ENCODE peak calls at places on chromosomes 2 and 18, in seven cellular contexts. P is astrocyte, T is OCI-LY7, E is neural progenitor cell, Y is fibroblast of lung, V is HCT116, J is neuronal stem cell. A is an unnamed sample.
A peak's percentile ranks its signal among the peaks of the same experiment; 100 is the strongest.

GRCh38 chr2:74045454-74045853 is 60.7 kb downstream of the TET3 start:
- DNase-seq in P (peak; percentile 26), T (no peak), E (no peak), Y (peak; percentile 26), V (no peak), J (no peak), A (no peak)

GRCh38 chr2:68743531-68743930 is 8.9 kb downstream of the ARHGAP25 start:
- DNase-seq in P (no peak), T (no peak), E (no peak), Y (no peak), V (no peak), J (no peak), A (no peak)

GRCh38 chr18:34659579-34660517 is 50.2 kb upstream of the DTNA start:
- DNase-seq in P (peak; percentile 95), T (no peak), E (peak; percentile 75), Y (peak; percentile 98), V (peak; percentile 56), J (peak; percentile 57), A (peak; percentile 98)

GRCh38 chr2:42901076-42901645 is 108.8 kb upstream of the HAAO start:
- DNase-seq in P (peak; percentile 73), T (no peak), E (no peak), Y (peak; percentile 36), V (no peak), J (no peak), A (peak; percentile 18)

GRCh38 chr2:142041996-142042395 is 88.8 kb downstream of the LRP1B start:
- DNase-seq in P (peak; percentile 82), T (no peak), E (no peak), Y (no peak), V (no peak), J (no peak), A (no peak)

GRCh38 chr18:75125359-75126331 is 83.3 kb downstream of the PTGR3 start:
- DNase-seq in P (peak; percentile 9), T (no peak), E (no peak), Y (no peak), V (no peak), J (no peak), A (no peak)

GRCh38 chr2:121826036-121826435 is 70.6 kb downstream of the TSN start:
- DNase-seq in P (peak; percentile 4), T (no peak), E (no peak), Y (no peak), V (no peak), J (no peak), A (no peak)

GRCh38 chr2:196143641-196144236 is 27.6 kb downstream of the STK17B start:
- DNase-seq in P (peak; percentile 62), T (no peak), E (no peak), Y (peak; percentile 43), V (no peak), J (no peak), A (no peak)

GRCh38 chr2:98478861-98479770 is 34.5 kb downstream of the INPP4A start:
- DNase-seq in P (no peak), T (no peak), E (no peak), Y (no peak), V (no peak), J (no peak), A (no peak)

GRCh38 chr2:238279324-238279682 is 9.1 kb downstream of the PER2 start:
- DNase-seq in P (no peak), T (no peak), E (no peak), Y (no peak), V (no peak), J (no peak), A (no peak)

GRCh38 chr2:7685342-7686015 is 768.3 kb downstream of the RNF144A start:
- DNase-seq in P (peak; percentile 55), T (no peak), E (no peak), Y (peak; percentile 6), V (no peak), J (no peak), A (no peak)

GRCh38 chr2:241456546-241456945 is 51.8 kb downstream of the STK25 start:
- DNase-seq in P (no peak), T (no peak), E (no peak), Y (no peak), V (no peak), J (no peak), A (no peak)

GRCh38 chr2:129912066-129912820 is 67.2 kb upstream of the RAB6C start:
- DNase-seq in P (no peak), T (no peak), E (no peak), Y (no peak), V (no peak), J (no peak), A (no peak)

GRCh38 chr18:57910134-57910533 is 107.0 kb upstream of the ATP8B1 start:
- DNase-seq in P (no peak), T (no peak), E (no peak), Y (no peak), V (no peak), J (no peak), A (no peak)

GRCh38 chr2:237196866-237197618 is 111.4 kb downstream of the COPS8 start:
- DNase-seq in P (peak; percentile 80), T (no peak), E (no peak), Y (peak; percentile 75), V (no peak), J (no peak), A (no peak)

GRCh38 chr2:88053301-88053700 is 2.3 kb downstream of the KRCC1 start:
- DNase-seq in P (peak; percentile 16), T (no peak), E (no peak), Y (peak; percentile 78), V (no peak), J (no peak), A (peak; percentile 34)

GRCh38 chr2:237912271-237913192 is 53.1 kb downstream of the RAMP1 start:
- DNase-seq in P (no peak), T (no peak), E (no peak), Y (no peak), V (no peak), J (no peak), A (no peak)

GRCh38 chr2:170235860-170236638 is 58.1 kb downstream of the MYO3B start:
- DNase-seq in P (peak; percentile 33), T (peak; percentile 46), E (peak; percentile 84), Y (peak; percentile 47), V (peak; percentile 60), J (peak; percentile 84), A (peak; percentile 72)

GRCh38 chr18:46660955-46661749 is 4.1 kb upstream of the LOXHD1 start:
- DNase-seq in P (peak; percentile 14), T (no peak), E (peak; percentile 67), Y (peak; percentile 27), V (no peak), J (peak; percentile 40), A (peak; percentile 19)

GRCh38 chr2:149561309-149561926 is 26.2 kb downstream of the MMADHC start:
- DNase-seq in P (no peak), T (peak; percentile 49), E (peak; percentile 45), Y (peak; percentile 47), V (no peak), J (peak; percentile 37), A (peak; percentile 57)

GRCh38 chr2:133789743-133790142 is 221.5 kb upstream of the NCKAP5 start:
- DNase-seq in P (no peak), T (no peak), E (no peak), Y (no peak), V (no peak), J (no peak), A (no peak)

GRCh38 chr2:113937501-113937900 is 47.6 kb downstream of the ACTR3 start:
- DNase-seq in P (no peak), T (no peak), E (no peak), Y (no peak), V (no peak), J (no peak), A (no peak)

GRCh38 chr18:70469916-70470315 is 181.1 kb downstream of the SOCS6 start:
- DNase-seq in P (peak; percentile 53), T (no peak), E (peak; percentile 8), Y (no peak), V (no peak), J (no peak), A (no peak)

GRCh38 chr2:216316743-216317142 is 55.5 kb downstream of the MARCHF4 start:
- DNase-seq in P (peak; percentile 73), T (no peak), E (no peak), Y (no peak), V (no peak), J (no peak), A (no peak)
- H2AFZ ChIP-seq in P (no peak overlapping the region), T (no peak overlapping the region), E (no peak overlapping the region), Y (no peak overlapping the region), V (no peak overlapping the region), J (no peak overlapping the region), A (no peak overlapping the region)

GRCh38 chr2:66814916-66815315 is 380.0 kb downstream of the MEIS1 start:
- DNase-seq in P (no peak), T (no peak), E (no peak), Y (no peak), V (no peak), J (no peak), A (no peak)

GRCh38 chr2:66815886-66816285 is 381.0 kb downstream of the MEIS1 start:
- DNase-seq in P (no peak), T (no peak), E (no peak), Y (no peak), V (no peak), J (no peak), A (no peak)

GRCh38 chr2:66813525-66813924 is 378.6 kb downstream of the MEIS1 start:
- DNase-seq in P (peak; percentile 23), T (no peak), E (no peak), Y (no peak), V (no peak), J (no peak), A (no peak)

GRCh38 chr2:66813976-66814375 is 379.1 kb downstream of the MEIS1 start:
- DNase-seq in P (peak; percentile 21), T (no peak), E (no peak), Y (no peak), V (no peak), J (no peak), A (no peak)
- H2AFZ ChIP-seq in P (peak overlapping the region; percentile 13), T (no peak overlapping the region), E (no peak overlapping the region), Y (no peak overlapping the region), V (no peak overlapping the region), J (no peak overlapping the region), A (no peak overlapping the region)

GRCh38 chr18:56459451-56459777 is 179.0 kb downstream of the TXNL1 start:
- DNase-seq in P (no peak), T (no peak), E (no peak), Y (no peak), V (no peak), J (no peak), A (peak; percentile 95)
- H2AFZ ChIP-seq in P (peak overlapping the region; percentile 0), T (no peak overlapping the region), E (peak overlapping the region; percentile 60), Y (no peak overlapping the region), V (no peak overlapping the region), J (peak overlapping the region; percentile 23), A (peak overlapping the region; percentile 38)

GRCh38 chr2:65186872-65187851 is 40.5 kb upstream of the ACTR2 start:
- DNase-seq in P (peak; percentile 38), T (peak; percentile 82), E (peak; percentile 87), Y (peak; percentile 78), V (peak; percentile 43), J (peak; percentile 68), A (peak; percentile 90)

GRCh38 chr2:65186093-65186868 is 41.4 kb upstream of the ACTR2 start:
- DNase-seq in P (no peak), T (no peak), E (no peak), Y (no peak), V (no peak), J (no peak), A (peak; percentile 91)

GRCh38 chr2:65182570-65182969 is 45.1 kb upstream of the ACTR2 start:
- DNase-seq in P (no peak), T (no peak), E (no peak), Y (no peak), V (no peak), J (no peak), A (no peak)

DNA sequence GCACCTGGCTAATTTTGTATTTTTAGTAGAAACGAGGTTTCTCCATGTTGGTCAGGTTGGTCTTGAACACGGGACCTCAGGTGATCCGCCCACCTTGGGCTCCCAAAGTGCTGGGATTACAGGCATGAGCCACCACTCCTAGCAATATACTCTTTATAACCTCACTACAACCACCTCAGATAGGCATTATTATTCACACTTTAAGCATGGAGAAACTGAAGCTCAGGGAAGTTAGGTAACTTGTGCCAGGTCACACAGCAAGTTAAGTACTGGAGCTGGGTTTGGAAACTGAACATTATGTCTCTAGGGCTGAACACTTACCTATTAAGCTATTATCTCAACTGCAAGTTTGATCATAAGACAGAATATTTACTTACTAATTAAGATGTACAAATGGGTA is 42.6 kb upstream of the ACTR2 start:
- DNase-seq in P (no peak), T (no peak), E (no peak), Y (no peak), V (no peak), J (no peak), A (no peak)
- H2AFZ ChIP-seq in P (no peak overlapping the region), T (no peak overlapping the region), E (no peak overlapping the region), Y (no peak overlapping the region), V (no peak overlapping the region), J (no peak overlapping the region), A (no peak overlapping the region)